ENCODE peak calls at places on chromosomes 16 and 17, in ten cellular contexts. F is activated naive CD4-positive, alpha-beta T cell; K is Kasumi-1; G is memory B cell; V is HFF-Myc; I is activated T-cell treated with anti-CD3 and anti-CD28 coated beads, Interleukin-2, amount 50 U/mL, for 72 hours; C is AG08395; D is H54; S is kidney tubule cell; E is psoas muscle. U is an unnamed sample.

GRCh38 chr17:50060951-50061712 is 5.2 kb downstream of the ITGA3 start:
- DNase-seq in K (no peak), V (no peak), S (peak), G (no peak), E (peak), I (no peak), F (no peak), D (no peak), C (peak), U (peak)

GRCh38 chr17:17947309-17947708 is 24.9 kb downstream of the TOM1L2 start:
- DNase-seq in F (no peak), E (no peak), I (no peak), K (no peak), D (no peak), V (no peak), S (no peak), G (no peak), C (no peak), U (no peak)

GRCh38 chr17:8894673-8895578 is 27.5 kb upstream of the PIK3R6 start:
- DNase-seq in S (peak), D (peak), K (peak), C (peak), F (no peak), V (peak), I (peak), G (peak), E (no peak), U (no peak)

GRCh38 chr17:66203274-66204015 is 11.5 kb upstream of the CEP112 start:
- DNase-seq in G (no peak), C (no peak), I (no peak), V (no peak), D (no peak), K (peak), E (no peak), S (no peak), F (no peak), U (no peak)

GRCh38 chr17:2347805-2348685 is 10.7 kb downstream of the SGSM2 start:
- DNase-seq in D (peak), E (peak), S (peak), G (no peak), K (no peak), V (peak), I (no peak), F (no peak), C (peak), U (no peak)

GRCh38 chr17:30824002-30824355 is 513 bp downstream of the CRLF3 start:
- DNase-seq in C (peak), D (peak), S (peak), K (peak), E (no peak), F (no peak), I (peak), G (no peak), V (no peak), U (no peak)

GRCh38 chr16:84013787-84014569 is 28.6 kb downstream of the SLC38A8 start:
- DNase-seq in K (peak), V (peak), E (no peak), G (peak), D (peak), S (peak), F (peak), I (peak), C (peak), U (no peak)

GRCh38 chr16:56513972-56514371 is 5.9 kb downstream of the BBS2 start:
- DNase-seq in F (no peak), I (peak), E (no peak), C (peak), G (peak), S (peak), D (peak), V (no peak), K (peak), U (no peak)

GRCh38 chr16:57044931-57045693 is 47.3 kb upstream of the CPNE2 start:
- DNase-seq in S (no peak), V (no peak), D (no peak), K (no peak), E (no peak), F (no peak), I (no peak), C (no peak), G (no peak), U (no peak)

GRCh38 chr17:58688521-58688920 is 3.3 kb downstream of the TEX14 start:
- DNase-seq in I (no peak), V (no peak), S (no peak), C (no peak), G (no peak), K (no peak), E (no peak), D (no peak), F (no peak), U (no peak)

GRCh38 chr17:11539637-11540036 is 58.6 kb upstream of the DNAH9 start:
- DNase-seq in I (no peak), K (no peak), V (no peak), C (no peak), E (no peak), G (no peak), D (no peak), S (no peak), F (no peak), U (no peak)

GRCh38 chr16:56525154-56525720 is 5.4 kb upstream of the BBS2 start:
- DNase-seq in F (no peak), K (no peak), C (peak), D (no peak), V (peak), S (no peak), G (no peak), E (no peak), I (no peak), U (no peak)

GRCh38 chr17:42980766-42981397 is 517 bp downstream of the RUNDC1 start:
- DNase-seq in E (peak), D (no peak), S (peak), I (peak), F (peak), G (peak), V (no peak), C (peak), K (peak), U (no peak)

GRCh38 chr17:78000351-78000750 is 41.8 kb downstream of the TNRC6C start:
- DNase-seq in D (peak), E (no peak), G (no peak), C (peak), I (no peak), V (no peak), K (no peak), S (peak), F (no peak), U (no peak)

GRCh38 chr17:51231999-51232398 is 27.9 kb downstream of the MBTD1 start:
- DNase-seq in C (no peak), F (no peak), D (no peak), I (no peak), S (peak), G (no peak), K (no peak), E (no peak), V (no peak), U (no peak)

GRCh38 chr17:39627170-39627716 is 491 bp downstream of the PPP1R1B start:
- DNase-seq in V (no peak), S (no peak), C (no peak), E (no peak), D (no peak), F (no peak), I (no peak), G (no peak), K (no peak), U (no peak)

GRCh38 chr17:1294157-1294717 is 14.8 kb downstream of the TRARG1 start:
- DNase-seq in C (no peak), I (peak), D (no peak), E (no peak), F (no peak), G (no peak), V (no peak), K (no peak), S (no peak), U (no peak)

GRCh38 chr16:84769416-84769815 is 50.4 kb upstream of the CRISPLD2 start:
- DNase-seq in F (no peak), C (no peak), E (no peak), V (no peak), G (no peak), I (no peak), S (no peak), D (no peak), K (no peak), U (no peak)

GRCh38 chr17:63173450-63173849 is 207.4 kb downstream of the TANC2 start:
- DNase-seq in V (no peak), F (no peak), C (no peak), E (no peak), I (no peak), K (no peak), S (no peak), D (no peak), G (no peak), U (no peak)

GRCh38 chr16:24146523-24146922 is 109.6 kb upstream of the CACNG3 start:
- DNase-seq in E (no peak), K (no peak), D (no peak), S (no peak), V (no peak), I (no peak), C (no peak), G (no peak), F (no peak), U (no peak)

GRCh38 chr16:21663889-21664647 is at the start of gene OTOA:
- DNase-seq in G (peak), D (no peak), V (no peak), I (peak), F (no peak), K (no peak), E (no peak), C (no peak), S (no peak), U (no peak)

GRCh38 chr17:306536-307294 is 45.9 kb downstream of the RPH3AL start:
- DNase-seq in S (no peak), D (no peak), K (no peak), C (no peak), I (no peak), G (no peak), F (no peak), V (no peak), E (peak), U (no peak)

GRCh38 chr16:68972720-68973119 is 129.4 kb downstream of the TANGO6 start:
- DNase-seq in C (peak), I (no peak), G (no peak), S (peak), K (peak), F (no peak), V (peak), E (no peak), D (no peak), U (no peak)

GRCh38 chr16:79810449-79811189 is 210.1 kb upstream of the MAF start:
- DNase-seq in K (no peak), E (no peak), V (no peak), F (no peak), I (no peak), G (no peak), C (no peak), S (peak), D (no peak), U (no peak)

GRCh38 chr16:56121156-56121500 is 70.2 kb upstream of the GNAO1 start:
- DNase-seq in E (no peak), D (no peak), I (no peak), K (no peak), V (no peak), G (peak), S (no peak), C (no peak), F (no peak), U (no peak)

GRCh38 chr16:11602321-11602720 is 15.6 kb upstream of the LITAF start:
- DNase-seq in E (no peak), V (no peak), F (no peak), C (no peak), G (no peak), D (no peak), K (no peak), I (no peak), S (peak), U (no peak)

GRCh38 chr16:24539850-24540484 is 601 bp downstream of the RBBP6 start:
- DNase-seq in V (no peak), I (peak), E (peak), K (no peak), F (peak), D (no peak), S (no peak), C (peak), G (no peak), U (no peak)

GRCh38 chr16:2159052-2159838 is 3.7 kb downstream of the TRAF7 start:
- DNase-seq in K (no peak), I (no peak), S (no peak), D (no peak), E (peak), V (no peak), G (no peak), F (no peak), C (peak), U (no peak)

GRCh38 chr17:4003131-4003500 is 38.9 kb upstream of the ATP2A3 start:
- DNase-seq in V (no peak), E (no peak), K (no peak), F (no peak), S (no peak), G (no peak), D (no peak), C (no peak), I (no peak), U (no peak)

GRCh38 chr17:32388613-32389459 is 38.9 kb downstream of the ZNF207 start:
- DNase-seq in C (no peak), E (no peak), S (no peak), I (no peak), V (no peak), K (no peak), G (no peak), D (no peak), F (no peak), U (no peak)

GRCh38 chr16:74695450-74696422 is 4.9 kb downstream of the MLKL start:
- DNase-seq in C (peak), K (peak), S (peak), F (no peak), E (peak), I (peak), V (peak), G (peak), D (peak), U (peak)

GRCh38 chr16:2507052-2507678 is 6.6 kb upstream of the ATP6V0C start:
- DNase-seq in E (no peak), S (no peak), C (no peak), F (no peak), I (no peak), K (no peak), V (no peak), D (no peak), G (peak), U (no peak)

GRCh38 chr17:44279586-44280344 is 11.8 kb upstream of the SLC4A1 start:
- DNase-seq in C (peak), S (peak), G (no peak), D (peak), E (peak), K (no peak), V (peak), I (peak), F (no peak), U (peak)

GRCh38 chr16:85431431-85432124 is 181.5 kb upstream of the GSE1 start:
- DNase-seq in D (no peak), V (no peak), S (no peak), K (no peak), C (no peak), F (no peak), G (no peak), E (peak), I (no peak), U (no peak)

GRCh38 chr16:17723735-17724134 is 253.0 kb upstream of the XYLT1 start:
- DNase-seq in G (no peak), D (no peak), F (no peak), V (no peak), E (no peak), S (no peak), K (no peak), I (no peak), C (no peak), U (no peak)

GRCh38 chr16:80197790-80198201 is 343.0 kb upstream of the DYNLRB2 start:
- DNase-seq in S (peak), I (peak), G (no peak), D (peak), C (peak), V (peak), E (no peak), K (no peak), F (no peak), U (no peak)

GRCh38 chr17:61409301-61410099 is 9.9 kb downstream of the TBX2 start:
- DNase-seq in S (peak), C (peak), D (peak), I (peak), G (no peak), E (peak), K (peak), F (no peak), V (no peak), U (no peak)

U was measured in thoracic aorta.